ENCODE peak calls at places on chromosomes 2 and 18, in ten cellular contexts. C is right cardiac atrium; V is stimulated activated naive B cell treated with anti-CD40 and anti-IgM and Interleukin-4, amounts not matched to agents 10 μg/mL and 1 μg/mL and 100 μg/mL, for 72 hours; B is D341Med; Q is AG10803; Z is small intestine; J is Right ventricle myocardium superior; D is pons; M is neural crest cell; P is mesenchymal stem cell. S is an unnamed sample.

GRCh38 chr18:38940863-38941531 is 1375.4 kb upstream of the CELF4 start:
- DNase-seq in D (no peak), P (peak; percentile 89), Z (peak; percentile 49), M (no peak), V (peak; percentile 82), J (no peak), Q (no peak), C (no peak), B (no peak), S (no peak)

GRCh38 chr2:217220228-217221013 is 360.6 kb upstream of the TNP1 start:
- DNase-seq in D (no peak), V (no peak), B (no peak), Z (no peak), Q (peak; percentile 14), M (no peak), P (no peak), J (no peak), C (no peak), S (no peak)

GRCh38 chr2:156322681-156323211 is 9.8 kb downstream of the NR4A2 start:
- DNase-seq in C (no peak), M (no peak), B (no peak), J (no peak), P (peak; percentile 35), Q (no peak), V (no peak), Z (peak; percentile 23), D (no peak), S (no peak)

GRCh38 chr2:151357359-151357758 is at the start of gene TNFAIP6:
- DNase-seq in B (no peak), C (no peak), J (no peak), Z (no peak), P (peak; percentile 96), V (no peak), Q (peak; percentile 96), D (peak; percentile 67), M (no peak), S (no peak)

GRCh38 chr2:73290049-73290839 is 3.1 kb downstream of the EGR4 start:
- DNase-seq in V (no peak), Z (peak; percentile 29), D (peak; percentile 42), Q (no peak), M (no peak), C (no peak), J (no peak), P (peak; percentile 40), B (peak; percentile 59), S (no peak)

GRCh38 chr2:9590635-9591034 is 35.0 kb upstream of the ADAM17 start:
- DNase-seq in C (no peak), D (no peak), B (no peak), Z (no peak), M (no peak), Q (no peak), V (no peak), J (no peak), P (no peak), S (no peak)

GRCh38 chr2:128774320-128775063 is 455.8 kb upstream of the HS6ST1 start:
- DNase-seq in Q (no peak), C (no peak), B (no peak), J (no peak), Z (peak; percentile 53), M (no peak), V (no peak), D (no peak), P (no peak), S (peak; percentile 66)

GRCh38 chr18:26549486-26550435 is 1.4 kb upstream of the KCTD1 start:
- DNase-seq in D (no peak), J (peak; percentile 83), B (peak; percentile 73), V (peak; percentile 9), C (peak; percentile 79), M (peak; percentile 36), P (peak; percentile 69), Z (peak; percentile 28), Q (peak; percentile 62), S (peak; percentile 82)

GRCh38 chr18:26448714-26449159 is 99.6 kb downstream of the KCTD1 start:
- DNase-seq in B (no peak), M (no peak), V (no peak), P (no peak), C (no peak), Q (no peak), J (no peak), Z (no peak), D (no peak), S (no peak)

GRCh38 chr2:231523451-231524266 is 6.6 kb downstream of the NMUR1 start:
- DNase-seq in P (no peak), V (no peak), D (no peak), B (no peak), Q (no peak), C (no peak), Z (peak; percentile 58), J (no peak), M (no peak), S (no peak)

GRCh38 chr2:172285010-172285621 is 142.3 kb upstream of the ITGA6 start:
- DNase-seq in M (peak; percentile 23), V (no peak), B (peak; percentile 58), P (peak; percentile 75), Q (peak; percentile 95), Z (no peak), C (no peak), D (peak; percentile 74), J (no peak), S (no peak)

GRCh38 chr2:186125156-186125555 is 360.9 kb upstream of the ZC3H15 start:
- DNase-seq in P (peak; percentile 3), D (no peak), J (no peak), C (no peak), M (no peak), Q (no peak), Z (no peak), B (no peak), V (no peak), S (no peak)

GRCh38 chr18:24560511-24560981 is 100.1 kb downstream of the HRH4 start:
- DNase-seq in V (no peak), P (no peak), J (no peak), C (no peak), M (no peak), Q (no peak), B (no peak), D (no peak), Z (peak; percentile 3), S (no peak)

GRCh38 chr2:65612654-65613053 is 180.3 kb upstream of the SPRED2 start:
- DNase-seq in J (no peak), C (no peak), M (no peak), Q (no peak), P (no peak), B (no peak), Z (no peak), D (no peak), V (no peak), S (no peak)

GRCh38 chr2:37615808-37616673 is 55.4 kb downstream of the CDC42EP3 start:
- DNase-seq in B (no peak), P (no peak), Z (peak; percentile 13), C (peak; percentile 45), J (peak; percentile 72), Q (no peak), M (no peak), D (peak; percentile 49), V (peak; percentile 44), S (peak; percentile 70)

GRCh38 chr2:200081221-200081620 is 125.8 kb downstream of the MAIP1 start:
- DNase-seq in Z (no peak), B (peak; percentile 41), D (no peak), P (no peak), V (no peak), J (no peak), Q (no peak), M (no peak), C (no peak), S (no peak)

GRCh38 chr2:31038385-31038784 is 99.9 kb downstream of the GALNT14 start:
- DNase-seq in P (no peak), V (no peak), D (no peak), J (no peak), Q (no peak), B (no peak), Z (no peak), M (no peak), C (no peak), S (no peak)

GRCh38 chr2:5981241-5982055 is 289.3 kb downstream of the SOX11 start:
- DNase-seq in D (peak; percentile 64), M (peak; percentile 40), V (no peak), B (no peak), C (no peak), Z (no peak), J (no peak), Q (no peak), P (peak; percentile 13), S (no peak)

GRCh38 chr2:99777266-99777640 is 287.4 kb upstream of the REV1 start:
- DNase-seq in B (no peak), M (no peak), V (no peak), J (no peak), P (peak; percentile 32), Z (no peak), C (no peak), D (no peak), Q (no peak), S (no peak)

GRCh38 chr2:39991298-39991697 is 212.2 kb upstream of the THUMPD2 start:
- DNase-seq in C (no peak), J (no peak), Z (no peak), P (peak; percentile 6), M (no peak), B (no peak), D (no peak), Q (peak; percentile 93), V (no peak), S (no peak)

GRCh38 chr2:40746150-40746549 is 294.3 kb upstream of the SLC8A1 start:
- DNase-seq in C (no peak), M (no peak), V (no peak), B (no peak), Z (peak; percentile 28), Q (no peak), P (no peak), D (no peak), J (no peak), S (no peak)

GRCh38 chr18:62718268-62718800 is 3.0 kb downstream of the PHLPP1 start:
- DNase-seq in D (peak; percentile 37), Q (no peak), V (no peak), Z (no peak), P (no peak), J (no peak), B (no peak), M (no peak), C (no peak), S (no peak)

GRCh38 chr2:39851691-39852110 is 72.6 kb upstream of the THUMPD2 start:
- DNase-seq in J (no peak), C (no peak), P (peak; percentile 82), M (no peak), Q (peak; percentile 96), Z (no peak), B (no peak), D (peak; percentile 17), V (no peak), S (no peak)

GRCh38 chr2:44981714-44982108 is 27.5 kb downstream of the SIX2 start:
- DNase-seq in Z (peak; percentile 65), D (peak; percentile 53), C (peak; percentile 75), J (peak; percentile 78), V (peak; percentile 27), M (peak; percentile 87), B (peak; percentile 81), P (peak; percentile 63), Q (peak; percentile 69), S (peak; percentile 79)

GRCh38 chr18:23226930-23227728 is 91.8 kb downstream of the CABLES1 start:
- DNase-seq in Q (peak; percentile 80), Z (peak; percentile 32), D (no peak), B (peak; percentile 63), V (no peak), J (peak; percentile 67), P (peak; percentile 96), C (peak; percentile 78), M (no peak), S (no peak)

GRCh38 chr2:46459694-46460093 is 19.7 kb upstream of the TMEM247 start:
- DNase-seq in J (no peak), B (no peak), Q (no peak), P (no peak), M (no peak), Z (no peak), V (no peak), D (peak; percentile 28), C (no peak), S (no peak)

GRCh38 chr18:35174093-35174731 is 66.6 kb upstream of the ZNF397 start:
- DNase-seq in B (peak; percentile 70), C (no peak), P (no peak), M (no peak), D (peak; percentile 53), J (no peak), Q (no peak), Z (peak; percentile 32), V (no peak), S (no peak)

GRCh38 chr2:205852457-205852856 is 170.2 kb downstream of the NRP2 start:
- DNase-seq in D (no peak), Z (no peak), P (no peak), B (no peak), Q (no peak), J (no peak), C (no peak), M (no peak), V (no peak), S (no peak)

S was measured in Right ventricle myocardium inferior.